ENCODE peak calls at places on chromosomes 3 and 15, in four cellular contexts. D is nephron progenitor cell, M is IMR-90, O is neural crest cell. J is an unnamed sample.

GRCh38 chr3:72721696-72722381 is 126.4 kb downstream of the SHQ1 start:
- DNase-seq in D (no peak), M (no peak), O (no peak), J (no peak)

GRCh38 chr3:138187296-138188012 is at the start of gene ARMC8:
- DNase-seq in D (peak), M (no peak), O (peak), J (no peak)

GRCh38 chr3:43503067-43503728 is 118.6 kb downstream of the ANO10 start:
- DNase-seq in D (no peak), M (peak), O (no peak), J (peak)

GRCh38 chr15:83850015-83850414 is 196.1 kb downstream of the ADAMTSL3 start:
- DNase-seq in D (no peak), M (no peak), O (no peak), J (no peak)

GRCh38 chr3:185846041-185846440 is 21.2 kb upstream of the IGF2BP2 start:
- DNase-seq in D (no peak), M (no peak), O (no peak), J (no peak)

GRCh38 chr3:136262559-136262958 is 12.4 kb downstream of the PCCB start:
- DNase-seq in D (no peak), M (no peak), O (no peak), J (no peak)

GRCh38 chr15:54917312-54917711 is 279.4 kb downstream of the RSL24D1 start:
- DNase-seq in D (no peak), M (no peak), O (no peak), J (no peak)

GRCh38 chr15:63491979-63492378 is 12.4 kb upstream of the USP3 start:
- DNase-seq in D (no peak), M (peak), O (no peak), J (no peak)

GRCh38 chr15:92012368-92012629 is 158.8 kb downstream of the SLCO3A1 start:
- DNase-seq in D (no peak), M (peak), O (no peak), J (no peak)

GRCh38 chr3:65616563-65616962 is 422.2 kb downstream of the MAGI1 start:
- DNase-seq in D (no peak), M (no peak), O (no peak), J (no peak)

GRCh38 chr15:101133751-101134261 is 118.0 kb downstream of the CHSY1 start:
- DNase-seq in D (no peak), M (no peak), O (no peak), J (no peak)

GRCh38 chr3:150158974-150159625 is 188.4 kb upstream of the PFN2 start:
- DNase-seq in D (no peak), M (peak), O (no peak), J (no peak)

GRCh38 chr15:83365370-83365938 is 81.0 kb upstream of the BNC1 start:
- DNase-seq in D (peak), M (peak), O (peak), J (no peak)

GRCh38 chr3:98645039-98645438 is 51.6 kb upstream of the CPOX start:
- DNase-seq in D (no peak), M (no peak), O (no peak), J (no peak)

GRCh38 chr3:156898296-156898880 is 72.2 kb downstream of the LEKR1 start:
- DNase-seq in D (no peak), M (no peak), O (no peak), J (no peak)

GRCh38 chr3:60053518-60054265 is 1003.9 kb upstream of the CFAP20DC start:
- DNase-seq in D (no peak), M (peak), O (no peak), J (no peak)

GRCh38 chr3:139389552-139390368 is at the start of gene COPB2:
- DNase-seq in D (peak), M (peak), O (peak), J (peak)

GRCh38 chr3:73733796-73734195 is 109.1 kb upstream of the PDZRN3 start:
- DNase-seq in D (no peak), M (no peak), O (no peak), J (no peak)

GRCh38 chr3:177898185-177898584 is 638.1 kb upstream of the KCNMB2 start:
- DNase-seq in D (no peak), M (no peak), O (no peak), J (no peak)

GRCh38 chr3:60610441-60611112 is 640.7 kb downstream of the FHIT start:
- DNase-seq in D (no peak), M (peak), O (no peak), J (no peak)

GRCh38 chr3:84978833-84979232 is 20.0 kb downstream of the CADM2 start:
- DNase-seq in D (no peak), M (no peak), O (no peak), J (no peak)

GRCh38 chr15:83846847-83847246 is 192.9 kb downstream of the ADAMTSL3 start:
- DNase-seq in D (no peak), M (peak), O (no peak), J (no peak)

GRCh38 chr15:87207945-87208580 is 1048.5 kb downstream of the NTRK3 start:
- DNase-seq in D (no peak), M (peak), O (no peak), J (no peak)

GRCh38 chr3:25246921-25247320 is 181.1 kb upstream of the RARB start:
- DNase-seq in D (no peak), M (no peak), O (no peak), J (no peak)

GRCh38 chr3:123161167-123161566 is 40.6 kb upstream of the SEC22A start:
- DNase-seq in D (no peak), M (no peak), O (no peak), J (peak)

GRCh38 chr15:85296615-85297402 is 83.6 kb upstream of the AKAP13 start:
- DNase-seq in D (peak), M (peak), O (peak), J (peak)

GRCh38 chr15:45795487-45796069 is 160.7 kb downstream of the SQOR start:
- DNase-seq in D (peak), M (peak), O (peak), J (peak)

GRCh38 chr3:149678365-149678948 is 20.6 kb upstream of the WWTR1 start:
- DNase-seq in D (no peak), M (no peak), O (no peak), J (no peak)

GRCh38 chr3:123971416-123971815 is 10.4 kb upstream of the CCDC14 start:
- DNase-seq in D (no peak), M (no peak), O (no peak), J (no peak)

GRCh38 chr3:114892117-114892870 is 254.8 kb downstream of the ZBTB20 start:
- DNase-seq in D (no peak), M (no peak), O (no peak), J (no peak)

GRCh38 chr15:32898414-32898813 is 180.6 kb downstream of the GREM1 start:
- DNase-seq in D (no peak), M (no peak), O (no peak), J (no peak)

GRCh38 chr3:80649170-80649569 is 881.4 kb upstream of the ROBO1 start:
- DNase-seq in D (no peak), M (no peak), O (no peak), J (no peak)

GRCh38 chr3:151281671-151282334 is 3.5 kb upstream of the P2RY14 start:
- DNase-seq in D (no peak), M (peak), O (no peak), J (no peak)

GRCh38 chr3:111332488-111333095 is 209.4 kb upstream of the CD96 start:
- DNase-seq in D (no peak), M (no peak), O (no peak), J (no peak)

GRCh38 chr15:26841514-26841913 is 25.3 kb upstream of the GABRA5 start:
- DNase-seq in D (no peak), M (no peak), O (no peak), J (no peak)

GRCh38 chr3:184154909-184155643 is at the start of gene DVL3:
- DNase-seq in D (peak), M (peak), O (peak), J (peak)

GRCh38 chr3:170023165-170023564 is 14.6 kb upstream of the GPR160 start:
- DNase-seq in D (no peak), M (no peak), O (no peak), J (no peak)

GRCh38 chr15:84634228-84634837 is 19.8 kb downstream of the WDR73 start:
- DNase-seq in D (no peak), M (no peak), O (no peak), J (no peak)

GRCh38 chr3:108300103-108300849 is 3.9 kb downstream of the HHLA2 start:
- DNase-seq in D (no peak), M (no peak), O (no peak), J (no peak)

GRCh38 chr3:147383617-147384016 is 22.7 kb downstream of the ZIC4 start:
- DNase-seq in D (no peak), M (no peak), O (no peak), J (no peak)

GRCh38 chr3:147381610-147382009 is 24.7 kb downstream of the ZIC4 start:
- DNase-seq in D (no peak), M (no peak), O (no peak), J (no peak)

GRCh38 chr3:147387550-147388394 is 18.6 kb downstream of the ZIC4 start:
- DNase-seq in D (no peak), M (no peak), O (no peak), J (no peak)

GRCh38 chr3:147385059-147386012 is 21.0 kb downstream of the ZIC4 start:
- DNase-seq in D (no peak), M (no peak), O (no peak), J (no peak)

DNA sequence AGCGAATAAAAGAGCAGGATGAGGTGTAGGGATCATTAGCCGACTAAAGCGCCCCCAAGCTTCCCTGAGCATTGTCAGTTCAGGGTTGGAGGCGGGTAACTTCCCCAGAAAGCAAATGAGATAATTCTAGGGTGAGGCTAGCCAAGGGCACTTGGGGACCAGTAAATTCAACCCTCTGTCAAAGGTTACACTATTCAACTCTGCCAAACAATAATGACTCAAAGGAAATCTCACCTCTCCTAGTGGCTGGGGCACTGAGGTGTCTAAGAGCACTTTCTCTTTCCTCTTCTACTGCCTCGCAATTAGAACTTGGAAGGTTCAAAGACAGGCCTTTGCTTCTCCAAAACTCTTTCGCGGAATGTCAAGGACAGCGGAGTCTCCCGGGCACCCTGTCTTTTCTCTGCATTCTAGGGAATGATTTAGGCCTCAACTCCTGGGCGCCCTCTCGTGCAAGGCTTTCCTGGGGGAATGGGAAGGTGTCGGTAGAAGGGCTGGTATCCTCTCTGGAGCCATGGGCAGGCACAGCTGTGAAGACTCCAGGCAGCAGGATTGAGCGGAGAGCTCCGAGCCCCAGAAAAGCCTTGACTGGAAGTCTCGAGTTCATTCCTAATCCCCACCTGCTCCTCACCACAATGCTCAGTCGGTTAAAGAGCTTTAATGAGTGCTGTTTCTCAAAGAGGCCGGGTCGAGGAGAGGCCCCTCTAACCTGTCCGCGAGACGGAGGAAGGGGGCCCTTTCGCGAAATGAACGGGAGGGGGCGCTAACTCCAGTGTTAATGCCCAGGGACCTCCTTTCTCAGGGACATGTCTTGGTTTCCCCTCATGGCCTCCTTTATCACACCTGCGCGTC is 21.9 kb downstream of the ZIC4 start:
- DNase-seq in D (peak), M (no peak), O (no peak), J (no peak)
- TF ChIP-seq CTCF in D (peak), M (peak), O (peak), J (no peak)

DNA sequence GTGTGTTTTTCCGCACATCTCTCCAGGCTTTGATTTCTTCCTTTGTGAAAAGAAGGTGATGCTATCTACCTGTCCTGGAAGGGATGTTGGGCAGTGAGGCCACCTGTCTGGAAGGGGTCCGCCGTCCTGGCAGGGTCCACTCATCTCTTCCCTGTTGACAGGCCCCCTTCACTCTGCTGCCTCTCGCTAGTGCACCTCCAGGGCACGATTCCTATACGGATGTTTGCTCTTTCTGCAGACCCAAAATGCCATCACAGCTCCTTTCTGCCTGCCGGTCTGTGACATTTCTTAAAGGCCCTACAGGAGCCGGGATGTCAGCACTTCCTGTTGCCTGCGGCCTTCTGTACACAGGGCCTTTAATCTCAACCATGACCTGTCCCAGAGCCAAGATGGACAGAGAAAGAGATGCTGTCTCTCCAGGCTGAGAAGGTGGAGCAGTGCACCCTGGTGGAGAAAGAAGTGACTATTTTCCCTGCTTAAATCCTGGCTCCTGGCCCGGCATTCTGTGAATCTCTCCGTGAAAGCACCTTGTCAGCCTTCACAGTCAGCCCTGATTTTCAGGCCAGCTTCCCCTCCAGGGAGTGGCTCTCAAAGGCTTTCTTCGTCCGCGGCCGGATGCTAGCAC is 7.4 kb downstream of the FAM3D start:
- DNase-seq in D (no peak), M (peak), O (no peak), J (no peak)
- TF ChIP-seq CTCF in D (peak), M (peak), O (peak), J (no peak)

DNA sequence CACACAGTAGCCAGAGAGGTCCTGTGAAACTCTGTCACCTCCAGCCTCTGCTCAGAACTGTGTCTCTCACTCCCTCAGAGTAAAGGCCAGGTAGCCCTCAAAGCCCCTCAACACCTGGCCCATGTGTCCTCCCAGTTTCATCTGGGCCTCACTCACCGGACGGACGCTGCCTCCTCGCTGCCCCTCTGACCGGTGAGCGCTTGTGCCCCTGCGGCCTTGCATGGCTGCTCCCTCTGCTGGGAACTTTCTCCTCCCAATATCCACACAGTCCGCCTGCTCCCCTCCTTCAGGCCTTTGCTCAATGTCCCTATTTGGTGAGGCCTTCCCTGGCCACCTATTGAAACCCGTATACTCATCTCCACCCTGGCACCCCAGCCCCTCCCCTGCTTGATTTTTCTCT is 36.8 kb upstream of the TRH start:
- DNase-seq in D (peak), M (no peak), O (no peak), J (no peak)
- TF ChIP-seq CTCF in D (no peak), M (no peak), O (no peak), J (no peak)

GRCh38 chr15:61530769-61531168 is 301.7 kb upstream of the RORA start:
- DNase-seq in D (no peak), M (no peak), O (no peak), J (no peak)
- TF ChIP-seq CTCF in D (no peak), M (no peak), O (no peak), J (no peak)

DNA sequence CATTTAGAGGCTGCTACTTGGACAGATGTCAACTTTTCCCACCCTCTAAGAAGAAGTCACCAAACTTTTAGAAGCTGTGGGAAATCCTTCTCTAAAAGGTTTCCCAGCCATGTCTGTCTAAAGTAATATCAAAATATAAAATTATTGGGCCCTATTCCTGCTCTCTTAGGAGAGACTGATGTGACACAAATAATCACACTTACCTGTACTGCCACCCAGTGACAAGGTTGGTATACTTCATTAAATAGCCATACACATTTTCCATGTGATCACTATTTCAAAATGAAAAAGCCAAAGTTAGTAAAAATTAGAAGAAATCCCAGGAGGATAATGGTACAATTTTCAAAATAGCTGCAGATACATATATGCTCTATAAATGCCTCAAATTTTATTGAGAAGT is 12.6 kb downstream of the OSBPL11 start:
- DNase-seq in D (no peak), M (peak), O (no peak), J (peak)
- TF ChIP-seq CTCF in D (no peak), M (peak), O (no peak), J (no peak)

J was measured in GM20000.